ENCODE peak calls at places on chromosome 13, in four cellular contexts. One of them, this sample, is unnamed.

GRCh38 chr13:95281258-95281602 is 20.0 kb downstream of the ABCC4 start:
- DNase-seq in HCT116: no peak
- DNase-seq in K562: no peak
- DNase-seq in HepG2: no peak
- DNase-seq in this sample: no peak

GRCh38 chr13:85108356-85108755 is 690.9 kb downstream of the SLITRK6 start:
- DNase-seq in K562: no peak
- DNase-seq in HCT116: no peak
- DNase-seq in HepG2: no peak
- DNase-seq in this sample: no peak

GRCh38 chr13:89687066-89687465 is 1660.4 kb upstream of the MIR17HG start:
- DNase-seq in HCT116: no peak
- DNase-seq in K562: no peak
- DNase-seq in HepG2: no peak
- DNase-seq in this sample: no peak

GRCh38 chr13:105377452-105377851 is 1158.0 kb downstream of the EFNB2 start:
- DNase-seq in HepG2: no peak
- DNase-seq in HCT116: no peak
- DNase-seq in K562: no peak
- DNase-seq in this sample: no peak

GRCh38 chr13:97256343-97256783 is 34.2 kb downstream of the MBNL2 start:
- DNase-seq in HepG2: peak
- DNase-seq in HCT116: peak
- DNase-seq in K562: peak
- DNase-seq in this sample: no peak

GRCh38 chr13:24293761-24294160 is 15.6 kb upstream of the C1QTNF9 start:
- DNase-seq in K562: no peak
- DNase-seq in HepG2: no peak
- DNase-seq in HCT116: no peak
- DNase-seq in this sample: no peak

GRCh38 chr13:23462815-23463559 is 29.5 kb upstream of the SACS start:
- DNase-seq in HCT116: no peak
- DNase-seq in K562: no peak
- DNase-seq in HepG2: no peak
- DNase-seq in this sample: no peak

GRCh38 chr13:75637101-75637774 is 1.1 kb downstream of the LMO7 start:
- DNase-seq in HepG2: no peak
- DNase-seq in K562: no peak
- DNase-seq in HCT116: no peak
- DNase-seq in this sample: no peak

GRCh38 chr13:52599853-52600603 is 42.2 kb upstream of the HNRNPA1L2 start:
- DNase-seq in HepG2: no peak
- DNase-seq in K562: no peak
- DNase-seq in HCT116: no peak
- DNase-seq in this sample: no peak

GRCh38 chr13:101718496-101718895 is 266.0 kb downstream of the ITGBL1 start:
- DNase-seq in HepG2: no peak
- DNase-seq in HCT116: no peak
- DNase-seq in K562: no peak
- DNase-seq in this sample: no peak

GRCh38 chr13:43800828-43801227 is 14.1 kb upstream of the ENOX1 start:
- DNase-seq in K562: no peak
- DNase-seq in HCT116: no peak
- DNase-seq in HepG2: no peak
- DNase-seq in this sample: no peak
- TF ChIP-seq TCF7L2 in K562: no peak
- TF ChIP-seq TCF7L2 in HCT116: no peak
- TF ChIP-seq TCF7L2 in HepG2: no peak
- TF ChIP-seq TCF7L2 in this sample: no peak

DNA sequence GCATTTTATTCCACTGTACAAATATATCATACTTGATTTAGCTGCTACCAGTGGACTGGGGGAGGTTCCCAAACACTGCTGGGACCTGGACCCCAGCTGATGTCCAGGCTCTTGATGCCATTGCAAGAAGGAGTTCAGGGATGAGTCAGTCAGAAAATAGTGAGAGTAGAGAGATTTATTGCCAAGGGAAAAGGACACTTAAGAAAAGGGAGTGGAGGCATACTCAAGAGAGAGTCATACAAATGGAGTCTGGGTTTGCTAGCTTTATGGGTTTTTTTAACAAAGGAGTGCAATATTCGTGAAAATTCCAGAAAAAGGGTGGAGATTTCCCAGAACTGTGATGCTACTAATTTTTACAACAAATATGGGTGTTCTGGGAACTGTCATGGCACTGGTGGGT is 36.1 kb downstream of the GPC6 start:
- DNase-seq in HCT116: no peak
- DNase-seq in HepG2: no peak
- DNase-seq in K562: no peak
- DNase-seq in this sample: no peak
- TF ChIP-seq TCF7L2 in HCT116: no peak
- TF ChIP-seq TCF7L2 in HepG2: no peak
- TF ChIP-seq TCF7L2 in K562: no peak
- TF ChIP-seq TCF7L2 in this sample: no peak

DNA sequence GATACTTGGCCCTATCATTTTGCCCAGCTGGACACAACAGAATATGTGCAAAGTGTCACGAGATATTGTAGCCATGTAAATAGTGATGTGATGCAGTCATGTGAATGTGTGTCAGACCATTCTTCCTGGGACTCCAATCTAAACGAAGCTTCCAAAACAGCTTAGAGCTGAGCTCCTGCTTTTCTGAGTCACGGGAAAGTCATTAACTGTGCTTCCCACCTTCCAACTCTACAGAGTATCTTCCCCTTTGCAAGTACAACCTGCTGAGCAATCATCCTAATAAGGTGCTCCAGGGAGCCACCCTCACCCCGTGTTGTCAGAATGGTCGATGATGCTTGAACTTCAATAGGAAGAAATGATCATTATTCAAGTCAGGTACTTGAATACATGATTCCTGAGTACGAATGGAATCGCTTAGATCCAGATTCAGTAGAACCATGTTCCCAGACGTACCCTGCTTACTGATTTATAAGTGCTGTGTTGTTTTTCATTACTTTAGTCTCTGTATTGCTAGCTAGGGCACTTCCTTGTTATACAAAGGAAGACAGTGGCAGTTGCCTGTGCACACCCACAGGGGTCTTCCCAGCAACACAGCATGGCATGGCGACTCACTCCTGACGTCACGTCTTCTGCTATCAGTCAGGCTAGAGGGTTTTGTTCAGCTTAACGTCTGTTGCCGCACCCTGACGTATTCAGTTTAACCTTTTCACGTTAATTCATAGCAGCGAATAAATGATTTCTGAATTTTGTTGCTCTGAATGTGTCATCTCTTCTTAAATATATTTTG is 294.9 kb downstream of the MYO16 start:
- DNase-seq in HCT116: no peak
- DNase-seq in HepG2: no peak
- DNase-seq in K562: no peak
- DNase-seq in this sample: no peak
- TF ChIP-seq TCF7L2 in HCT116: no peak
- TF ChIP-seq TCF7L2 in HepG2: no peak
- TF ChIP-seq TCF7L2 in K562: no peak
- TF ChIP-seq TCF7L2 in this sample: no peak

DNA sequence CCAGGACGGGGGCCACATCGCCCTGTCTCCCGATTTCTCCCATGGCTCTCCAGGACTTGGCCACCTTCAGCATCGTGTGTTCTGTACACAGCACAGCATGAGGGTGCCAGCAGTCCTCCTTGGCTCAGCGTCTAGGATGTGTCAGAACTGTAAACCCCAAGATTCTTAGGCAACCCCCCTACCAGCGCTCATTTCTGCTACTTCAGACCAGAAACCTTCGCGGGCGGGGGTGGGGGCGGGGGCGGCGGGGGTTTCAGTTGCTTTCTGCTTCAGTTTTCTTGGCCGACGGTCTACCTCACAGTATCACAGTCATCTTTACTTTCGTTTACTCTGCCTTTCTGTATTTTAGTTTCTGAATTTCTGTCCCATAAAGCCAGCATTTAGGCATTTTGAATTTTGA is 82.4 kb downstream of the GGACT start:
- DNase-seq in K562: no peak
- DNase-seq in HepG2: no peak
- DNase-seq in HCT116: no peak
- DNase-seq in this sample: no peak
- TF ChIP-seq TCF7L2 in K562: no peak
- TF ChIP-seq TCF7L2 in HepG2: no peak
- TF ChIP-seq TCF7L2 in HCT116: no peak
- TF ChIP-seq TCF7L2 in this sample: no peak

DNA sequence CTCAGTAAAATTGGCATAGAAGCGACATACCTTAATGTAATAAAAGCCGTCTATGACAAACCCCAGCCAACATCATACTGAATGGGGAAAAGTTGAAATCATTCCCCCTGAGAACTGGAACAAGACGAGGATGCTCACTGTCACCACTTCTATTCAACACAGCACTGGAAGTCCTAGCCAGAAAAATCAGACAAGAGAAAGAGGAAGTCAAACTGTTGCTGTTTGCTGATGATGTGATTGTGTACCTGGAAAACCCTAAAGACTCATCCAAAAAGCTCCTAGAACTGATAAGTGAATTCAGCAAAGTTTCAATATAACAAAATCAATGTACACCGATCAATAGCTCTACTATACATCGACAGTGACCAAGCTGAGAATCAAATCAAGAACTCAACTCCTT is 63.3 kb downstream of the TNFSF13B start:
- DNase-seq in K562: no peak
- DNase-seq in HCT116: no peak
- DNase-seq in HepG2: no peak
- DNase-seq in this sample: no peak
- TF ChIP-seq TCF7L2 in K562: no peak
- TF ChIP-seq TCF7L2 in HCT116: no peak
- TF ChIP-seq TCF7L2 in HepG2: no peak
- TF ChIP-seq TCF7L2 in this sample: no peak

GRCh38 chr13:79776538-79776937 is 295.6 kb downstream of the NDFIP2 start:
- DNase-seq in HCT116: no peak
- DNase-seq in HepG2: no peak
- DNase-seq in K562: no peak
- DNase-seq in this sample: no peak
- TF ChIP-seq TCF7L2 in HCT116: no peak
- TF ChIP-seq TCF7L2 in HepG2: no peak
- TF ChIP-seq TCF7L2 in K562: no peak
- TF ChIP-seq TCF7L2 in this sample: no peak

GRCh38 chr13:34034411-34034810 is 216.5 kb downstream of the RFC3 start:
- DNase-seq in K562: no peak
- DNase-seq in HepG2: no peak
- DNase-seq in HCT116: no peak
- DNase-seq in this sample: no peak
- TF ChIP-seq TCF7L2 in K562: no peak
- TF ChIP-seq TCF7L2 in HepG2: no peak
- TF ChIP-seq TCF7L2 in HCT116: no peak
- TF ChIP-seq TCF7L2 in this sample: no peak

This sample was measured in Panc1.